ENCODE peak calls at places on chromosomes 6 and 20, in nine cellular contexts. One of them, this sample, is unnamed. For H3K9me2, the result is how much of the 10 kb centered on the place peaks cover.

GRCh38 chr20:24950836-24951525 is 1.9 kb downstream of the CST7 start:
- DNase-seq in PC-3: no peak
- DNase-seq in GM23248: peak
- DNase-seq in hepatocyte: no peak
- DNase-seq in PC-9: no peak
- DNase-seq in OCI-LY7: no peak
- DNase-seq in GM23338: no peak
- DNase-seq in SK-N-SH: no peak
- DNase-seq in MM.1S: no peak
- DNase-seq in this sample: no peak

GRCh38 chr6:35911871-35912653 is 8.8 kb downstream of the SRPK1 start:
- DNase-seq in PC-3: peak
- DNase-seq in GM23248: peak
- DNase-seq in hepatocyte: no peak
- DNase-seq in PC-9: no peak
- DNase-seq in OCI-LY7: no peak
- DNase-seq in GM23338: no peak
- DNase-seq in SK-N-SH: no peak
- DNase-seq in MM.1S: no peak
- DNase-seq in this sample: no peak

GRCh38 chr6:38215225-38215624 is 395.7 kb downstream of the ZFAND3 start:
- DNase-seq in PC-3: no peak
- DNase-seq in GM23248: peak
- DNase-seq in hepatocyte: no peak
- DNase-seq in PC-9: no peak
- DNase-seq in OCI-LY7: no peak
- DNase-seq in GM23338: no peak
- DNase-seq in SK-N-SH: no peak
- DNase-seq in MM.1S: no peak
- DNase-seq in this sample: no peak

GRCh38 chr6:166601956-166602355 is 15.5 kb upstream of the RAMACL start:
- DNase-seq in PC-3: no peak
- DNase-seq in GM23248: no peak
- DNase-seq in hepatocyte: no peak
- DNase-seq in PC-9: no peak
- DNase-seq in OCI-LY7: no peak
- DNase-seq in GM23338: no peak
- DNase-seq in SK-N-SH: no peak
- DNase-seq in MM.1S: no peak
- DNase-seq in this sample: no peak

GRCh38 chr20:53914861-53915458 is 155.4 kb downstream of the BCAS1 start:
- DNase-seq in PC-3: no peak
- DNase-seq in GM23248: no peak
- DNase-seq in hepatocyte: no peak
- DNase-seq in PC-9: no peak
- DNase-seq in OCI-LY7: peak
- DNase-seq in GM23338: peak
- DNase-seq in SK-N-SH: peak
- DNase-seq in MM.1S: no peak
- DNase-seq in this sample: no peak

GRCh38 chr6:6825153-6825847 is 236.8 kb downstream of the LY86 start:
- DNase-seq in PC-3: peak
- DNase-seq in GM23248: no peak
- DNase-seq in hepatocyte: no peak
- DNase-seq in PC-9: peak
- DNase-seq in OCI-LY7: no peak
- DNase-seq in GM23338: no peak
- DNase-seq in SK-N-SH: no peak
- DNase-seq in MM.1S: no peak
- DNase-seq in this sample: no peak

GRCh38 chr6:141123084-141123483 is 1009.6 kb upstream of the GJE1 start:
- DNase-seq in PC-3: no peak
- DNase-seq in GM23248: no peak
- DNase-seq in hepatocyte: no peak
- DNase-seq in PC-9: no peak
- DNase-seq in OCI-LY7: no peak
- DNase-seq in GM23338: no peak
- DNase-seq in SK-N-SH: no peak
- DNase-seq in MM.1S: no peak
- DNase-seq in this sample: no peak

GRCh38 chr20:47985092-47985850 is 200.0 kb upstream of the SULF2 start:
- DNase-seq in PC-3: peak
- DNase-seq in GM23248: peak
- DNase-seq in hepatocyte: peak
- DNase-seq in PC-9: peak
- DNase-seq in OCI-LY7: peak
- DNase-seq in GM23338: peak
- DNase-seq in SK-N-SH: no peak
- DNase-seq in MM.1S: no peak
- DNase-seq in this sample: peak

GRCh38 chr6:128271527-128271926 is 248.9 kb downstream of the PTPRK start:
- DNase-seq in PC-3: no peak
- DNase-seq in GM23248: peak
- DNase-seq in hepatocyte: no peak
- DNase-seq in PC-9: no peak
- DNase-seq in OCI-LY7: no peak
- DNase-seq in GM23338: no peak
- DNase-seq in SK-N-SH: no peak
- DNase-seq in MM.1S: no peak
- DNase-seq in this sample: no peak

DNA sequence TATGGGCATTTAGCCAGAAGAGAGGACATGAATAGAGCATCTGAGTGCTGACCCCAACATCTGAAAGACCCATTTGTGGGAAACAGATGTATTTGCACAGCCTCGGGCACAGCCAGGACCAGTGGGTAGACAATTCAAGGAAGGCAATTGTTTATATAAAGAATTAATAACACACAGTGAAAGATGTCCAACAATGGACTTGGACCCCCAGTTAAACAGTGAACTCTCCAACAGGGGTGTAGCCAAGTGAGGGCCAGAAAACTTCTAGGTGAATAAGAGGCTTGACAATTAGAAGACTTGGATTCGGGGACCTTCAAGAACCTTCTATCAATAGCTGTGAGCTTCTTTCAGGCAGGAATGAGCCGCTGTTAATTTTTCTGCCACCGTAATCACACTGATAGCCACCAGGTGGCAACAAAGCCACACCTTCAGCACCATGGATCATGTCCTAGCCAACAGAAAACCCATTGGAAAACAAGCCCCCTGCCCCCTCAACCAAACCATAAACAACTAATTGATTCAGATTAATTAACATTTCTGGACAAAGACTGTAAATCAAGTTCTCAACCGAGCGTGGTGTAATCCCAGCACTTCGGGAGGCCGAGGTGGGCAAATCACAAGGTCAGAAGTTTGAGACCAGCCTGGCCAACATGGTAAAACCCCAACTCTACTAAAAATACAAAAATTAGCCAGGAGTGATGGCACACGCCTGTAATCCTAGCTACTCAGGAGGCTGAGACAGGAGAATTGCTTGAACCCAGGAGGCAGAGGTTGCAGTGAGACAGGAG is 8.8 kb upstream of the SRSF6 start:
- DNase-seq in PC-3: peak
- DNase-seq in GM23248: peak
- DNase-seq in hepatocyte: peak
- DNase-seq in PC-9: no peak
- DNase-seq in OCI-LY7: peak
- DNase-seq in GM23338: peak
- DNase-seq in SK-N-SH: peak
- DNase-seq in MM.1S: peak
- DNase-seq in this sample: peak
- H3K9me2 ChIP-seq in PC-3: under half
- H3K9me2 ChIP-seq in GM23248: under half
- H3K9me2 ChIP-seq in hepatocyte: under half
- H3K9me2 ChIP-seq in PC-9: under half
- H3K9me2 ChIP-seq in OCI-LY7: under half
- H3K9me2 ChIP-seq in GM23338: under half
- H3K9me2 ChIP-seq in SK-N-SH: under half
- H3K9me2 ChIP-seq in MM.1S: under half
- H3K9me2 ChIP-seq in this sample: under half

DNA sequence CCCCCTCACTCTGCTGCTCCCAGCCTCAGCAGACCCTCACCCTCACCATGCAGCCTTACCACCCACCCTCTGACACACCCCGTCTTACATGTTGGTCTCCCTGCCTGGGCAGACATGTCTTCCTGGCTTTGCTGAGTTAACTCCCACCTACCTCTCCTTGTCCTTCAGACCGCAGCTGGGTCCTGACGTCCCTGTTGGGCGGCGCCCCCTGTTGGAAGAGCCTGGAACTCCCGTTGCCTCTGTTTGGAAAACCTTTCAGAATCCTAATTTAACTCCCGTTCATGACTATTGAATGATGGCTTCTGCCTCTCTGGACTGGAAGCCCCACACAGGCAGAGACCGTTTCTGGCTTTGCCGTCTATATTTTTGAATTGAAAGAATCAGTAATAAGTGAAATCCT is 245.1 kb downstream of the MYLK4 start:
- DNase-seq in PC-3: peak
- DNase-seq in GM23248: no peak
- DNase-seq in hepatocyte: no peak
- DNase-seq in PC-9: no peak
- DNase-seq in OCI-LY7: peak
- DNase-seq in GM23338: peak
- DNase-seq in SK-N-SH: peak
- DNase-seq in MM.1S: no peak
- DNase-seq in this sample: peak
- H3K9me2 ChIP-seq in PC-3: under half
- H3K9me2 ChIP-seq in GM23248: under half
- H3K9me2 ChIP-seq in hepatocyte: under half
- H3K9me2 ChIP-seq in PC-9: under half
- H3K9me2 ChIP-seq in OCI-LY7: under half
- H3K9me2 ChIP-seq in GM23338: under half
- H3K9me2 ChIP-seq in SK-N-SH: under half
- H3K9me2 ChIP-seq in MM.1S: under half
- H3K9me2 ChIP-seq in this sample: under half

GRCh38 chr6:129593233-129593564 is 116.8 kb downstream of the ARHGAP18 start:
- DNase-seq in PC-3: peak
- DNase-seq in GM23248: peak
- DNase-seq in hepatocyte: no peak
- DNase-seq in PC-9: no peak
- DNase-seq in OCI-LY7: no peak
- DNase-seq in GM23338: no peak
- DNase-seq in SK-N-SH: no peak
- DNase-seq in MM.1S: no peak
- DNase-seq in this sample: no peak

GRCh38 chr6:129586815-129587214 is 123.2 kb downstream of the ARHGAP18 start:
- DNase-seq in PC-3: peak
- DNase-seq in GM23248: no peak
- DNase-seq in hepatocyte: no peak
- DNase-seq in PC-9: no peak
- DNase-seq in OCI-LY7: no peak
- DNase-seq in GM23338: no peak
- DNase-seq in SK-N-SH: no peak
- DNase-seq in MM.1S: no peak
- DNase-seq in this sample: no peak

GRCh38 chr6:129592516-129593232 is 117.3 kb downstream of the ARHGAP18 start:
- DNase-seq in PC-3: peak
- DNase-seq in GM23248: peak
- DNase-seq in hepatocyte: no peak
- DNase-seq in PC-9: no peak
- DNase-seq in OCI-LY7: no peak
- DNase-seq in GM23338: no peak
- DNase-seq in SK-N-SH: no peak
- DNase-seq in MM.1S: no peak
- DNase-seq in this sample: no peak

DNA sequence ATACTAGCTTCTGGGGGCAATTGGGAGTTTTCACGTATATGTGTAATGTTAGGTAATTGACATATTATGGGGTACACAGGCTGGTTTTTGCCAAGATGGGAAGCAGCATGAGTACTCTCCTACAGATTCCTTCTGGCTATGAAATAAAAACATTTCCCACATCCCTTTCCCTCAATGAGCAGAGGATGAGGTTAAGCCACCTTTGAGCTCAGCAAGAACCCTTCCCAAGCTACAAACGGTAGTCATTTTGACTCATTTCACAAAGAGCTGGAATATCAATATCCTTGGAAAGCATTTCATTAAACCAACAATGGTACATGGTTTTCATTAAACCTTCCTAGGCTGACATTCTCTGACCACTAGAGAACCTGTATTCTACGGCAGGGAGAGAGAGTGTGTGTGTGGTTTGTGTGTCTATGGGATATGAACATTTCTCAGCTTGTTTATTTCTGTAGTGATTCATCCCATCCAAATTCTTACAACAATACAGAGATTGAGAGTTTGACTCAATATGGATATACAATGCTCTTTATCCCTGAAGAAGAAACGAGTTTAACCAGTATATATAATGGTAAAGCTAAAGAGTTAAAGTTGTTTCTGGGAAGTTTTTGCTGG is 119.5 kb downstream of the ARHGAP18 start:
- DNase-seq in PC-3: peak
- DNase-seq in GM23248: peak
- DNase-seq in hepatocyte: no peak
- DNase-seq in PC-9: peak
- DNase-seq in OCI-LY7: no peak
- DNase-seq in GM23338: no peak
- DNase-seq in SK-N-SH: no peak
- DNase-seq in MM.1S: no peak
- DNase-seq in this sample: no peak
- H3K9me2 ChIP-seq in PC-3: under half
- H3K9me2 ChIP-seq in GM23248: under half
- H3K9me2 ChIP-seq in hepatocyte: under half
- H3K9me2 ChIP-seq in PC-9: under half
- H3K9me2 ChIP-seq in OCI-LY7: under half
- H3K9me2 ChIP-seq in GM23338: under half
- H3K9me2 ChIP-seq in SK-N-SH: under half
- H3K9me2 ChIP-seq in MM.1S: under half
- H3K9me2 ChIP-seq in this sample: under half

GRCh38 chr20:61948586-61949362 is 116.9 kb downstream of the TAF4 start:
- DNase-seq in PC-3: no peak
- DNase-seq in GM23248: no peak
- DNase-seq in hepatocyte: no peak
- DNase-seq in PC-9: no peak
- DNase-seq in OCI-LY7: no peak
- DNase-seq in GM23338: no peak
- DNase-seq in SK-N-SH: no peak
- DNase-seq in MM.1S: no peak
- DNase-seq in this sample: no peak
- H3K9me2 ChIP-seq in PC-3: under half
- H3K9me2 ChIP-seq in GM23248: under half
- H3K9me2 ChIP-seq in hepatocyte: under half
- H3K9me2 ChIP-seq in PC-9: under half
- H3K9me2 ChIP-seq in OCI-LY7: under half
- H3K9me2 ChIP-seq in GM23338: under half
- H3K9me2 ChIP-seq in SK-N-SH: under half
- H3K9me2 ChIP-seq in MM.1S: under half
- H3K9me2 ChIP-seq in this sample: under half

GRCh38 chr6:25417206-25417605 is 138.0 kb downstream of the CARMIL1 start:
- DNase-seq in PC-3: no peak
- DNase-seq in GM23248: no peak
- DNase-seq in hepatocyte: no peak
- DNase-seq in PC-9: no peak
- DNase-seq in OCI-LY7: no peak
- DNase-seq in GM23338: no peak
- DNase-seq in SK-N-SH: no peak
- DNase-seq in MM.1S: no peak
- DNase-seq in this sample: no peak
- H3K9me2 ChIP-seq in PC-3: under half
- H3K9me2 ChIP-seq in GM23248: under half
- H3K9me2 ChIP-seq in hepatocyte: under half
- H3K9me2 ChIP-seq in PC-9: under half
- H3K9me2 ChIP-seq in OCI-LY7: under half
- H3K9me2 ChIP-seq in GM23338: under half
- H3K9me2 ChIP-seq in SK-N-SH: under half
- H3K9me2 ChIP-seq in MM.1S: under half
- H3K9me2 ChIP-seq in this sample: under half

GRCh38 chr6:158191769-158192168 is 23.6 kb downstream of the GTF2H5 start:
- DNase-seq in PC-3: no peak
- DNase-seq in GM23248: no peak
- DNase-seq in hepatocyte: no peak
- DNase-seq in PC-9: no peak
- DNase-seq in OCI-LY7: no peak
- DNase-seq in GM23338: no peak
- DNase-seq in SK-N-SH: no peak
- DNase-seq in MM.1S: no peak
- DNase-seq in this sample: no peak
- H3K9me2 ChIP-seq in PC-3: under half
- H3K9me2 ChIP-seq in GM23248: under half
- H3K9me2 ChIP-seq in hepatocyte: under half
- H3K9me2 ChIP-seq in PC-9: under half
- H3K9me2 ChIP-seq in OCI-LY7: under half
- H3K9me2 ChIP-seq in GM23338: under half
- H3K9me2 ChIP-seq in SK-N-SH: under half
- H3K9me2 ChIP-seq in MM.1S: under half
- H3K9me2 ChIP-seq in this sample: under half

This sample was measured in Karpas-422.